ENCODE peak calls at places on chromosomes 6 and 20, in eight cellular contexts. Z is EL; T is H9; G is neural crest cell; I is AG10803; U is T-helper 2 cell; S is CD4-positive, alpha-beta T cell; E is choroid plexus epithelial cell. B is an unnamed sample.

GRCh38 chr6:155436981-155437749 is 18.5 kb downstream of the NOX3 start:
- DNase-seq in Z (peak), T (no peak), G (no peak), I (no peak), U (no peak), S (no peak), E (peak), B (no peak)

GRCh38 chr20:37378785-37379598 is 33.1 kb downstream of the SRC start:
- DNase-seq in Z (peak), T (no peak), G (no peak), I (peak), U (no peak), S (no peak), E (peak), B (no peak)

GRCh38 chr6:26459023-26459810 is 1.5 kb downstream of the BTN2A1 start:
- DNase-seq in Z (no peak), T (no peak), G (no peak), I (no peak), U (no peak), S (no peak), E (peak), B (no peak)

GRCh38 chr6:147479857-147480256 is 28.6 kb upstream of the SAMD5 start:
- DNase-seq in Z (no peak), T (no peak), G (no peak), I (no peak), U (no peak), S (no peak), E (no peak), B (no peak)

GRCh38 chr6:148107911-148108310 is 234.7 kb upstream of the SASH1 start:
- DNase-seq in Z (no peak), T (no peak), G (no peak), I (no peak), U (no peak), S (no peak), E (no peak), B (no peak)

GRCh38 chr6:43951756-43952675 is 175.2 kb downstream of the MRPL14 start:
- DNase-seq in Z (peak), T (peak), G (no peak), I (no peak), U (no peak), S (no peak), E (no peak), B (no peak)

GRCh38 chr6:166009385-166010031 is 158.1 kb downstream of the TBXT start:
- DNase-seq in Z (no peak), T (no peak), G (no peak), I (no peak), U (no peak), S (no peak), E (no peak), B (no peak)

GRCh38 chr6:12324096-12324495 is 33.9 kb downstream of the EDN1 start:
- DNase-seq in Z (peak), T (no peak), G (no peak), I (peak), U (no peak), S (no peak), E (peak), B (peak)

GRCh38 chr6:37048851-37049734 is 43.6 kb downstream of the FGD2 start:
- DNase-seq in Z (peak), T (no peak), G (no peak), I (peak), U (peak), S (peak), E (peak), B (peak)

GRCh38 chr6:43940393-43941087 is 170.5 kb downstream of the VEGFA start:
- DNase-seq in Z (no peak), T (peak), G (no peak), I (no peak), U (no peak), S (no peak), E (no peak), B (no peak)

GRCh38 chr6:422423-423061 is 31.0 kb downstream of the IRF4 start:
- DNase-seq in Z (peak), T (no peak), G (no peak), I (peak), U (no peak), S (no peak), E (peak), B (peak)

B was measured in BJ.